ENCODE peak calls at places on chromosomes 4 and X, in eight cellular contexts. L is AG04450; F is NCI-H1694; B is Peyer's patch; I is IMR-90; C is hepatocyte; X is NCI-H1436; T is CD4-positive, alpha-beta memory T cell. S is an unnamed sample.

GRCh38 chrX:7987160-7987992 is 60.2 kb upstream of the PNPLA4 start:
- DNase-seq in L (no peak), F (no peak), B (no peak), I (peak), C (no peak), X (no peak), T (no peak), S (no peak)

GRCh38 chr4:3257691-3258482 is 8.9 kb downstream of the MSANTD1 start:
- DNase-seq in L (no peak), F (peak), B (peak), I (peak), C (no peak), X (no peak), T (no peak), S (no peak)

GRCh38 chr4:77194989-77195388 is 38.0 kb downstream of the CCNG2 start:
- DNase-seq in L (no peak), F (no peak), B (no peak), I (no peak), C (no peak), X (no peak), T (no peak), S (no peak)

GRCh38 chrX:5876984-5877655 is 351.5 kb downstream of the NLGN4X start:
- DNase-seq in L (no peak), F (no peak), B (no peak), I (no peak), C (peak), X (no peak), T (peak), S (no peak)

GRCh38 chrX:22135994-22136684 is 104.0 kb downstream of the PHEX start:
- DNase-seq in L (no peak), F (peak), B (no peak), I (peak), C (peak), X (peak), T (no peak), S (peak)

GRCh38 chr4:71270901-71271300 is 67.9 kb upstream of the SLC4A4 start:
- DNase-seq in L (no peak), F (peak), B (no peak), I (peak), C (peak), X (no peak), T (no peak), S (no peak)

GRCh38 chr4:42151568-42152506 is 618 bp downstream of the BEND4 start:
- DNase-seq in L (no peak), F (peak), B (peak), I (no peak), C (peak), X (peak), T (no peak), S (no peak)

GRCh38 chr4:38128478-38129451 is 168.6 kb downstream of the PTTG2 start:
- DNase-seq in L (no peak), F (no peak), B (peak), I (peak), C (no peak), X (no peak), T (peak), S (no peak)

GRCh38 chr4:30821891-30822612 is 101.9 kb downstream of the PCDH7 start:
- DNase-seq in L (no peak), F (no peak), B (no peak), I (peak), C (no peak), X (no peak), T (no peak), S (no peak)

GRCh38 chrX:9267415-9267814 is 197.4 kb upstream of the TBL1X start:
- DNase-seq in L (no peak), F (no peak), B (no peak), I (no peak), C (peak), X (no peak), T (no peak), S (no peak)

GRCh38 chr4:8904041-8904501 is 32.4 kb upstream of the HMX1 start:
- DNase-seq in L (no peak), F (no peak), B (no peak), I (no peak), C (no peak), X (no peak), T (no peak), S (no peak)

GRCh38 chr4:183540498-183540953 is 35.7 kb downstream of the ING2 start:
- DNase-seq in L (no peak), F (no peak), B (no peak), I (no peak), C (no peak), X (no peak), T (no peak), S (no peak)

GRCh38 chr4:7195138-7195510 is 2.8 kb downstream of the SORCS2 start:
- DNase-seq in L (no peak), F (no peak), B (no peak), I (no peak), C (no peak), X (no peak), T (no peak), S (no peak)

GRCh38 chrX:38365939-38366338 is 13.5 kb downstream of the OTC start:
- DNase-seq in L (no peak), F (no peak), B (no peak), I (no peak), C (no peak), X (no peak), T (no peak), S (no peak)

GRCh38 chr4:45100936-45101818 is 374.8 kb upstream of the GNPDA2 start:
- DNase-seq in L (no peak), F (no peak), B (no peak), I (no peak), C (peak), X (no peak), T (no peak), S (no peak)

GRCh38 chrX:2351999-2352995 is 148.5 kb downstream of the DHRSX start:
- DNase-seq in L (peak), F (no peak), B (no peak), I (peak), C (peak), X (no peak), T (no peak), S (no peak)

GRCh38 chr4:166391501-166391900 is 518.5 kb downstream of the TLL1 start:
- DNase-seq in L (no peak), F (no peak), B (no peak), I (no peak), C (no peak), X (no peak), T (no peak), S (no peak)

GRCh38 chr4:124177647-124178425 is 534.7 kb downstream of the ANKRD50 start:
- DNase-seq in L (peak), F (no peak), B (no peak), I (peak), C (no peak), X (no peak), T (no peak), S (no peak)

GRCh38 chrX:129347291-129347690 is 176.0 kb downstream of the SMARCA1 start:
- DNase-seq in L (no peak), F (no peak), B (no peak), I (no peak), C (no peak), X (no peak), T (no peak), S (no peak)

GRCh38 chr4:101238706-101239105 is 108.6 kb downstream of the PPP3CA start:
- DNase-seq in L (no peak), F (no peak), B (no peak), I (peak), C (no peak), X (no peak), T (no peak), S (no peak)

GRCh38 chrX:1336331-1337143 is at the start of gene IL3RA:
- DNase-seq in L (no peak), F (no peak), B (no peak), I (no peak), C (peak), X (no peak), T (no peak), S (no peak)

GRCh38 chr4:40626183-40626990 is 3.3 kb downstream of the RBM47 start:
- DNase-seq in L (no peak), F (no peak), B (no peak), I (peak), C (no peak), X (no peak), T (no peak), S (no peak)

GRCh38 chr4:121127100-121127499 is 37.0 kb downstream of the TNIP3 start:
- DNase-seq in L (no peak), F (no peak), B (no peak), I (no peak), C (no peak), X (no peak), T (no peak), S (no peak)

GRCh38 chr4:22970665-22971064 is 277.9 kb downstream of the GBA3 start:
- DNase-seq in L (no peak), F (no peak), B (no peak), I (no peak), C (no peak), X (no peak), T (no peak), S (no peak)

GRCh38 chr4:37985730-37986275 is 25.6 kb downstream of the PTTG2 start:
- DNase-seq in L (no peak), F (no peak), B (no peak), I (no peak), C (no peak), X (no peak), T (no peak), S (no peak)

GRCh38 chr4:154010377-154010776 is 221.5 kb upstream of the SFRP2 start:
- DNase-seq in L (no peak), F (no peak), B (no peak), I (no peak), C (no peak), X (no peak), T (no peak), S (no peak)